ENCODE peak calls at places on chromosomes 4 and X, in five cellular contexts. U, X, K, V and G are unnamed samples. For H3K36me3 and H3K4me1, the result is how much of the 10 kb centered on the place peaks cover.

GRCh38 chr4:147513952-147514351 is 33.1 kb downstream of the EDNRA start:
- DNase-seq in U (no peak), K (no peak), X (no peak), V (no peak), G (no peak)

GRCh38 chr4:184460495-184461285 is 13.7 kb downstream of the IRF2 start:
- DNase-seq in X (no peak), K (no peak), U (no peak), V (no peak), G (no peak)

GRCh38 chrX:149131780-149132179 is 373.3 kb downstream of the IDS start:
- DNase-seq in X (no peak), V (no peak), K (no peak), U (no peak), G (no peak)

GRCh38 chrX:78595901-78596502 is 63.1 kb downstream of the RTL3 start:
- DNase-seq in U (no peak), X (no peak), K (no peak), V (no peak), G (peak)

GRCh38 chr4:105140684-105141490 is 5.8 kb upstream of the TET2 start:
- DNase-seq in V (no peak), K (no peak), U (no peak), X (no peak), G (no peak)

GRCh38 chr4:35325908-35326453 is 918.3 kb downstream of the ARAP2 start:
- DNase-seq in K (no peak), X (no peak), U (no peak), V (no peak), G (no peak)

GRCh38 chrX:78455901-78456300 is 128.5 kb upstream of the CYSLTR1 start:
- DNase-seq in X (no peak), U (no peak), V (no peak), K (no peak), G (no peak)

GRCh38 chr4:145217339-145217738 is 37.0 kb upstream of the OTUD4 start:
- DNase-seq in V (no peak), U (no peak), X (no peak), K (no peak), G (no peak)

GRCh38 chr4:5995901-5996623 is 22.2 kb downstream of the C4orf50 start:
- DNase-seq in X (no peak), U (no peak), V (no peak), K (no peak), G (peak)

GRCh38 chr4:2714071-2714770 is 41.9 kb downstream of the TNIP2 start:
- DNase-seq in K (peak), V (no peak), X (no peak), U (peak), G (peak)

GRCh38 chr4:1765409-1766335 is 27.4 kb upstream of the FGFR3 start:
- DNase-seq in V (no peak), K (no peak), X (no peak), U (no peak), G (no peak)

GRCh38 chr4:122826596-122827257 is at the start of gene FGF2:
- DNase-seq in V (peak), K (peak), U (peak), X (peak), G (peak)

GRCh38 chr4:4923208-4923607 is 63.7 kb downstream of the MSX1 start:
- DNase-seq in X (no peak), U (no peak), K (no peak), V (no peak), G (no peak)

DNA sequence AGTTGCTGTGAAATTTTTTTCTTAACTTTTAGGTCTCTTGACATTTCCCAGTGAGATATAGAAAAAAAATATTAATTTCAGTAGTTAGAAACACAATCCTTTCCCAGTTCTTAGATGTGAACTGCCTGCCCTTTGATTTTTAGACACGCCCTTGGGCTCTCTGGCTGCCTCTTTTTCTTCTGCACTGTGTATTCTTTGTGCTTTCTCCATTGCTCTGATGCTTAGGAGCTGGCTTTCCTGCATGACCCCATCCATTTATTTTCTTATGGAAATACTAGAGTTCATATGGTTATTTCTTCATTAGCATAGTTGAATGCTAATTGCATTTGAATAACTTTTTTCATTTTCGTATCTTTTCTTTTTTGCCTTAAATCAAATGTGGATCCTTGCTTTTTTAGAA is 224.9 kb upstream of the SMIM31 start:
- DNase-seq in K (no peak), V (no peak), X (no peak), U (no peak), G (no peak)
- H3K36me3 ChIP-seq in K (under half), V (under half), X (under half), U (under half), G (under half)

DNA sequence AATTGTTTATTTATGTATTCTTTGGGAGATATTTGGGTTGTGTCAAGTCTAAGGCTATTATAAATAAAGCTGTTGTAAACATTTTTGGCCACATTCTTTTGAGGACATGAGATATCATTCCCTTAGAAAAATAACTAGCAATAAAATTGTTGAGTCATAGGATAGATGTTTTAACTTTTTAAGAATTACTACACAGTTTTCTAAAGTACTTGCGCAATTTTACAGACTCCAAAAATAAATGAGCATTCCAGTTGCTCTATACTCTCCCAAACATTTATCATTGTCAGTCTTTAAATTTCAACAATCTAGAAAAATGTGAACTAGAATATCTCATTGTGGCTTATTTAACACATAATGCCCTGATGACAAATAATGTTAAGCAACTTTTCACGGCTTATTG is 189.1 kb upstream of the ADGRL3 start:
- DNase-seq in V (no peak), K (no peak), X (no peak), U (no peak), G (no peak)
- H3K4me1 ChIP-seq in V (under half), K (under half), X (under half), U (under half), G (under half)

GRCh38 chr4:139556071-139556734 is at the start of gene SETD7:
- DNase-seq in V (peak), X (peak), U (peak), K (peak), G (peak)
- H3K27ac ChIP-seq in V (peak), X (peak), U (peak), K (peak), G (peak)

DNA sequence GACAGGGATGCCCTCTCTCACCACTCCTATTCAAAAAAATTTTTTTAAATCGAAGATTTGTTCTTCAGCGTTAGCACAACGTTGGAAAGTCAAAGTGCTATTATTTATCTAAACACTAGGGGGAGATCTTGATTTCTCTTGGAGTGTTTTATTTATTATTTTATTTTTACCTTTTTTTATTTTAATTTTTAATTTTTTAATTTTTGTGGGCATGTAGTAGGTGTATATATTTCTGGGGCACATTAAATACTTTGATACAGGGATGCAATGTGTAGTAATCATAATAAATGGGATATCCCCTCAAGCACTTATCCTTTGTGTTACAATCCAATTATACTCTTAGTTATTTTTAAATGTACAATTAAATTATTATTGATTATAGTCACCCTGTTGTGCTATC is 37.4 kb upstream of the SLC10A4 start:
- DNase-seq in X (no peak), V (no peak), K (no peak), U (no peak), G (no peak)
- H3K36me3 ChIP-seq in X (under half), V (under half), K (under half), U (under half), G (under half)

GRCh38 chr4:149911995-149912394 is 96.4 kb upstream of the IQCM start:
- DNase-seq in V (no peak), K (no peak), X (no peak), U (no peak), G (no peak)
- H3K4me1 ChIP-seq in V (under half), K (under half), X (under half), U (under half), G (under half)

DNA sequence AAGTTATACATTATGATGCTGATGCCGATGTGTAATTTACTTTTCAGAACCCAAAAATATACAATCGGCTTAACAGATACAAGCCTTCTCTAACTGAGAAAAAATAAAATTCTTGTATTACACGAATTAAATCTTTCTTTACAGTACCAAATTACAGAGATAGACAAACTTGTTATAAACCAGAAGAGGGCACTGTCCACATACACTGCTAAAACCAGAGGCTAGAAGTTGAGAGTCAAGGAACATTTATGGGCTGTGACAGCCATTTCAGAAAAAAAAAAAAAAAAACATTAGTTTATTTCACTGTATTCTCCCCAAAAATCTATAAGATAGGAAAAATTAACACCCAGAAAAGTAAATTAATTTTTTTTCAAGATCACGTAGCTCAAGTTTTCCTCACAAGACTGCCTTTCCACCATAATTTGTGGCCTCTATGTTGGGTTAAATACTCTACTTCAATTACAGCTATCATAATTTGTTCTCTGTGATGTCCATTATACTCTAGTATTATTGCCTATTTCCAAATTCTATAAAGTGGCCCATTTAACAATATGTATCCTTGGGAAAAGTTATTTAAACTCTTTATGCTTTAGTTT is 12.0 kb downstream of the EREG start:
- DNase-seq in V (no peak), U (no peak), X (no peak), K (no peak), G (no peak)
- H3K27ac ChIP-seq in V (no peak), U (no peak), X (no peak), K (no peak), G (no peak)

GRCh38 chr4:40214038-40214437 is 17.2 kb downstream of the RHOH start:
- DNase-seq in V (no peak), K (no peak), X (no peak), U (no peak), G (no peak)

GRCh38 chr4:40212674-40213504 is 16.1 kb downstream of the RHOH start:
- DNase-seq in U (no peak), K (no peak), V (no peak), X (no peak), G (no peak)

GRCh38 chr4:40209401-40209800 is 12.6 kb downstream of the RHOH start:
- DNase-seq in U (no peak), K (no peak), V (no peak), X (no peak), G (no peak)

GRCh38 chr4:40210776-40211175 is 13.9 kb downstream of the RHOH start:
- DNase-seq in X (no peak), V (no peak), U (no peak), K (no peak), G (no peak)

DNA sequence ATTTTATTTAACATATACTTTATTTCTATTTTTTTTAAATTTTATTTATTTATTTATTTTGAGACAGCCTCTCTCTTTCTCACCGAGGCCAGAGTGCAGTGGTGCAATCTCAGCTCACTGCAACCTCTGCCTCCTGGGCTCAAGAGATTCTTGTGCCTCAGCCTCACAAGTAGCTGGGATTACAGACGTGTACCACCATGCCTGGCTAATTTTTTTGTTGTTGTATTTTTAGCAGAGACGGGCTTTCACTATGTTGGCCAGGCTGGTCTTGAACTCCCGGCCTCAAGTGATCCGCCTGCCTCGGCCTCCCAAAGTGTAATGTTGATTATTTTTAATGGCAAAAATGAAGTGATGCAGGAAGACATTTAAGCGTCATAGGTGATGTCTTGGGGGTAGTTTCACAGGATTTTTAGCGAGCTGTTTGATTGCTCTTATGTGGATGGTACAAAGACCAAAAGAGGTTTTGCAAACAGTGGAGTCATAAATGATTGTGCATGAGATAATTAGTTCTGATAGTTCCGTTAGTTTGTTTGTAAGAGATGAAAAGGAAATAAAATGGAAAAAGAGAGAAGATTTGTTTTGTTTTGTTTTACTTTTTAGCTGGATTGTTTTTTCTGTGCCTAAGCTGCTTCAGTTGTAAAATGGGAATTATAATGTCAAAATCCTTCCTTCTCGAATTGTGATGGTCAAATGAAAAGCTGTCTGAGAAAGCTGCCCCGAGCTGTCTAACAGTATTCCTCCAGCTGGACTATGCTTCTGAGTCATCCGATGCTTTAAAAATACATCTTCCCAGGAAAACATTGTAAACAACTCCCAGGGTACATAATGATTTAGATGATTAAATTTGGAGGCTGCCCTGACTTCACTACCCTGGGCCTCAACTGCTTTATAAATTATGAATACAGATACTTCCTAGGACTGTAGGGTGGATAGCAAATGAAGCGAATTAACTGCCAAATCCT is 14.7 kb downstream of the RHOH start:
- DNase-seq in V (no peak), X (no peak), U (no peak), K (no peak), G (no peak)
- H3K36me3 ChIP-seq in V (under half), X (under half), U (under half), K (under half), G (under half)